ENCODE peak calls at places on chromosomes 7 and 10, in seven cellular contexts. Y is left lung, I is lower lobe of right lung, O is adrenal gland, S is NT2/D1, N is upper lobe of right lung, H is astrocyte. A is an unnamed sample. For H3K4me1, the result is how much of the 10 kb centered on the place peaks cover.

GRCh38 chr10:35639021-35639521 is 3.0 kb downstream of the FZD8 start:
- DNase-seq in Y (no peak), I (no peak), O (no peak), S (no peak), N (no peak), H (no peak), A (no peak)

GRCh38 chr10:46033602-46034011 is 3.2 kb upstream of the NCOA4 start:
- DNase-seq in Y (no peak), I (no peak), O (no peak), S (no peak), N (no peak), H (peak), A (peak)

GRCh38 chr10:11707936-11708335 is 34.2 kb upstream of the ECHDC3 start:
- DNase-seq in Y (no peak), I (no peak), O (no peak), S (no peak), N (no peak), H (no peak), A (no peak)

GRCh38 chr10:122490268-122490667 is 28.9 kb downstream of the HTRA1 start:
- DNase-seq in Y (no peak), I (no peak), O (no peak), S (no peak), N (no peak), H (peak), A (peak)

GRCh38 chr7:116967254-116967922 is 14.1 kb downstream of the ST7 start:
- DNase-seq in Y (no peak), I (no peak), O (no peak), S (no peak), N (no peak), H (no peak), A (no peak)

GRCh38 chr7:121937224-121937623 is 64.3 kb downstream of the PTPRZ1 start:
- DNase-seq in Y (no peak), I (no peak), O (no peak), S (no peak), N (no peak), H (no peak), A (no peak)

GRCh38 chr7:30852744-30853288 is 58.8 kb upstream of the AQP1 start:
- DNase-seq in Y (no peak), I (no peak), O (no peak), S (no peak), N (no peak), H (no peak), A (no peak)

GRCh38 chr7:131292141-131292905 is 35.4 kb upstream of the MKLN1 start:
- DNase-seq in Y (no peak), I (no peak), O (no peak), S (no peak), N (no peak), H (no peak), A (no peak)

GRCh38 chr10:27628631-27629030 is 117.0 kb downstream of the MKX start:
- DNase-seq in Y (no peak), I (no peak), O (no peak), S (no peak), N (no peak), H (peak), A (no peak)

GRCh38 chr7:139121-139520 is 53.2 kb upstream of the FAM20C start:
- DNase-seq in Y (no peak), I (no peak), O (no peak), S (peak), N (peak), H (no peak), A (no peak)

GRCh38 chr7:47915066-47915976 is 32.9 kb downstream of the PKD1L1 start:
- DNase-seq in Y (no peak), I (no peak), O (no peak), S (no peak), N (no peak), H (no peak), A (no peak)

GRCh38 chr10:121942749-121943148 is 14.9 kb upstream of the ATE1 start:
- DNase-seq in Y (no peak), I (no peak), O (no peak), S (no peak), N (no peak), H (peak), A (peak)

GRCh38 chr10:111972109-111972508 is 211.5 kb downstream of the GPAM start:
- DNase-seq in Y (no peak), I (no peak), O (no peak), S (no peak), N (no peak), H (no peak), A (no peak)

GRCh38 chr10:103207141-103207540 is 14.1 kb upstream of the NT5C2 start:
- DNase-seq in Y (no peak), I (no peak), O (no peak), S (no peak), N (no peak), H (no peak), A (no peak)
- H3K4me1 ChIP-seq in Y (under half), I (under half), O (under half), S (under half), N (under half), H (under half), A (under half)

GRCh38 chr10:4247379-4247778 is 462.4 kb upstream of the KLF6 start:
- DNase-seq in Y (no peak), I (no peak), O (no peak), S (no peak), N (no peak), H (no peak), A (no peak)
- H3K4me1 ChIP-seq in Y (under half), I (under half), O (under half), S (under half), N (under half), H (under half), A (half or more)

DNA sequence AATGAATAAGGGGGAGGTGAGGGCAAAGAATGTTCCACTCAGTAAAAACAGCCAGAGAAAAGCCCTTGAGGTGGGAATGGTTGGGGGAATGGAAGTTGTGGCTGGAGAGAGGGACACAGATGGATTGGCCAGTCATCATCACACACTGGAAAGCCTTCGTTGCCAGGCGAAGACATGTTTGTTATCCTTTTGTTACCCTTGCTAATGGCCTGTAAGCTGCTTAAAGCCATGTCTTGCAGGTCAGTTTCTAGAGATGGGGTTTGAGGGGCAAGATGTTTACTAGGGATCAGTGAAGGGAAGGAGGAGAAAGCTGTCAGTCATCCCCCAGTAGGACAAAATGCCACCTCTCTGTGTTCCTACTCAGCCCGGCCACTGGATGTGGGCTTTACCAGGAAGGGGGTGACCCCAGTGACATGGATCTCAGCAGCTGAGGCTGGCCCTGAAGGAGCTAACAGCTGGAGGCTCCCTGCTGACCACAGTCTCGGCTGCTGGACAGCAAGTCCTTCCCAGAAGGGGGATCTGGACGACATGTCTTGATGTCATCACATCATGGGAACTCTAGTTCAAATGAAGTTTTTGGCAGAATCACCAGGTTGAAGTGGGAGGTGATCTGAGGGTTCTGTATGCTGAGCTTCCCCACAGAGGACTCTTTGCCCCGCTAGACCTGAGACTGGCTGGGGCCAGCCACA is 66.2 kb downstream of the TBXAS1 start:
- DNase-seq in Y (no peak), I (no peak), O (no peak), S (no peak), N (no peak), H (no peak), A (no peak)
- H3K4me1 ChIP-seq in Y (under half), I (under half), O (under half), S (under half), N (under half), H (under half), A (under half)

GRCh38 chr10:131970946-131971345 is 10.8 kb downstream of the BNIP3 start:
- DNase-seq in Y (no peak), I (no peak), O (no peak), S (no peak), N (no peak), H (no peak), A (no peak)

GRCh38 chr10:131974034-131974817 is 7.5 kb downstream of the BNIP3 start:
- DNase-seq in Y (no peak), I (no peak), O (no peak), S (no peak), N (no peak), H (no peak), A (no peak)

GRCh38 chr10:131973160-131973951 is 8.4 kb downstream of the BNIP3 start:
- DNase-seq in Y (no peak), I (no peak), O (no peak), S (no peak), N (no peak), H (no peak), A (no peak)

GRCh38 chr10:131971591-131971990 is 10.1 kb downstream of the BNIP3 start:
- DNase-seq in Y (no peak), I (no peak), O (no peak), S (no peak), N (no peak), H (no peak), A (no peak)

DNA sequence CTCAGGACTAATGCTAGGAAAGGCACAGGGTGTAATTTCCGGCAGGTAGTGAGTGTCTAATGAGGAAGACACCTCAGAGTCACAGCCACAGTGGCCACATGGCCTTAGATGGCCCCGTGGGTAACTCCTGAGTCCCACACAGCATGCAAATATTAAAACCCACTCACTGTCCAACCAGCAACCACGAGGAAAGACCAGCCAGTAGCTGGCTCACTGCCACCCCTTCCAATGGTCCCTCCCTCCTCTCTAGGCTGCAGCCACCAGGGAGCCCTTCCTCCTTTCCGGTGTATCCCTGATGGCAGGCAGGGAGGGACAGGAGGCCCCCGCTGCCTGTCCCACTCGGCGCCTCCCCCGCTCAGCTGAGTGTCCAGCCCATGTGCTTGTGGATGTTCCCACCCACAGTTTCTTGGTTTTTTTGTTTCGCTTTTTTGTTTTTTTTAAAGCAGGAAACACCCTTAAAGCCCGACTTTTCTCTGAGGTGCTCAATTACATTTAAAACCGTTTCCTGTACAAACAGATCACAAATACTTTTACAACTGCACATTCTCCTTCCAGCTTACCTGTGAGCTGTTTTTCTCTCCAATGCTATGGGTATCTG is 9.2 kb downstream of the BNIP3 start:
- DNase-seq in Y (no peak), I (no peak), O (peak), S (no peak), N (no peak), H (no peak), A (no peak)
- H3K4me1 ChIP-seq in Y (under half), I (under half), O (under half), S (under half), N (under half), H (under half), A (under half)

GRCh38 chr10:130751106-130751840 is 560.2 kb downstream of the TCERG1L start:
- DNase-seq in Y (no peak), I (no peak), O (peak), S (no peak), N (peak), H (no peak), A (no peak)
- H3K4me1 ChIP-seq in Y (under half), I (under half), O (under half), S (under half), N (under half), H (under half), A (under half)

DNA sequence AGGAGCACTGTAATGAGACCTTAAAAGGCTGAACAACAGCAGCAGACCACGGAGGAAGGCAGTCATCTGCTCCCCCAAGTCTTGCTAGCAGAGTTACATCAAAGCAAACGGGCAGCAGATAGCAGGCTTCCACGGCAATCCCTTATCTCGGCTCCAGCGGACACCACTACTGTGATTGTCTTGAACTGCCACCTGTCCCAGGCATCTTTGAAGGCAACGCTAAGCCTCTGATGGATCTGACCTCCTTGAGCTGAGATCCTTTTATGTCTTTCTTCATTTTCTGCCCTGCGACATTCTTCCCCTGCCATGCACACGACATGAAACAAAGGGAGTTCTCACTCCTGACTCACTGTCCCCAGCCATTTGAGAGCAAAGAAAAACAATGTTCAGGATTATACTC is 111.7 kb downstream of the GLI3 start:
- DNase-seq in Y (no peak), I (no peak), O (no peak), S (no peak), N (no peak), H (no peak), A (no peak)
- H3K4me1 ChIP-seq in Y (under half), I (under half), O (under half), S (under half), N (under half), H (under half), A (under half)

A was measured in mammary epithelial cell.